ENCODE peak calls at places on chromosomes 7 and 10, in ten cellular contexts. J, H, A, I, O, W, X, T, C and N are unnamed samples.

GRCh38 chr7:158377800-158378623 is 209.6 kb downstream of the PTPRN2 start:
- ATAC-seq in W (no peak), X (no peak), C (no peak), H (no peak), I (peak), A (no peak), T (peak), O (no peak), J (no peak), N (peak)

GRCh38 chr7:19621740-19622139 is 87.1 kb downstream of the POLR1F start:
- ATAC-seq in A (no peak), W (no peak), J (no peak), I (no peak), H (no peak), T (no peak), O (no peak), X (no peak), C (no peak), N (no peak)

GRCh38 chr10:110868981-110869380 is 2.7 kb upstream of the PDCD4 start:
- ATAC-seq in W (no peak), X (no peak), I (no peak), H (no peak), C (no peak), O (no peak), T (no peak), A (no peak), J (no peak), N (no peak)

GRCh38 chr7:31373337-31374289 is 33.1 kb upstream of the NEUROD6 start:
- ATAC-seq in T (peak), C (peak), J (no peak), X (peak), I (peak), O (peak), A (peak), H (no peak), W (peak), N (peak)

GRCh38 chr7:141864765-141865447 is 23.6 kb upstream of the PRSS37 start:
- ATAC-seq in X (no peak), O (no peak), I (no peak), C (no peak), W (no peak), J (no peak), A (no peak), T (peak), H (no peak), N (peak)

GRCh38 chr10:111037868-111038267 is 39.0 kb upstream of the ADRA2A start:
- ATAC-seq in C (no peak), H (no peak), A (no peak), O (no peak), X (no peak), T (no peak), I (peak), W (no peak), J (no peak), N (no peak)

GRCh38 chr7:129095258-129095657 is 40.3 kb upstream of the TNPO3 start:
- ATAC-seq in W (no peak), A (peak), T (no peak), J (no peak), I (no peak), O (no peak), X (no peak), C (no peak), H (no peak), N (no peak)

GRCh38 chr7:39336457-39336856 is 229.7 kb upstream of the YAE1 start:
- ATAC-seq in C (no peak), W (no peak), J (no peak), X (no peak), T (no peak), I (no peak), H (no peak), O (no peak), A (no peak), N (no peak)

GRCh38 chr10:45500304-45500703 is 126.3 kb downstream of the ALOX5 start:
- ATAC-seq in H (no peak), C (no peak), W (no peak), I (no peak), O (no peak), A (no peak), J (no peak), T (no peak), X (no peak), N (no peak)

GRCh38 chr7:142770720-142771352 is at the start of gene PRSS2:
- ATAC-seq in X (no peak), J (no peak), A (no peak), W (no peak), T (no peak), H (no peak), C (no peak), O (no peak), I (no peak), N (no peak)

GRCh38 chr7:67484244-67484751 is 487.7 kb downstream of the TYW1 start:
- ATAC-seq in H (peak), O (peak), T (peak), J (no peak), X (peak), A (peak), C (peak), W (peak), I (peak), N (no peak)

GRCh38 chr7:98617051-98617959 is at the start of gene NPTX2:
- ATAC-seq in H (peak), A (no peak), T (peak), X (peak), C (peak), J (peak), O (peak), I (no peak), W (peak), N (peak)

GRCh38 chr10:24912214-24912613 is 40.2 kb downstream of the PRTFDC1 start:
- ATAC-seq in A (no peak), W (peak), C (peak), H (peak), I (no peak), J (no peak), X (peak), T (peak), O (peak), N (peak)

GRCh38 chr7:49583440-49583839 is 190.0 kb upstream of the VWC2 start:
- ATAC-seq in C (no peak), T (no peak), A (no peak), H (no peak), X (no peak), J (no peak), I (no peak), W (no peak), O (no peak), N (peak)

GRCh38 chr7:75971961-75972763 is 22.2 kb downstream of the TMEM120A start:
- ATAC-seq in W (peak), T (peak), A (no peak), X (peak), H (peak), I (peak), C (peak), J (no peak), O (peak), N (peak)

GRCh38 chr10:72625276-72625607 is 637 bp downstream of the MICU1 start:
- ATAC-seq in C (no peak), H (no peak), X (peak), W (no peak), A (no peak), J (no peak), O (no peak), T (no peak), I (peak), N (no peak)

GRCh38 chr7:148722340-148723165 is 23.9 kb downstream of the CUL1 start:
- ATAC-seq in H (no peak), A (peak), C (peak), O (peak), I (peak), T (no peak), W (peak), X (peak), J (no peak), N (no peak)

GRCh38 chr7:36058020-36058592 is 94.9 kb upstream of the EEPD1 start:
- ATAC-seq in X (no peak), I (peak), J (no peak), H (no peak), W (no peak), C (no peak), A (no peak), O (no peak), T (no peak), N (no peak)

GRCh38 chr10:119310807-119311206 is 103.4 kb downstream of the GRK5 start:
- ATAC-seq in C (no peak), I (no peak), X (no peak), A (no peak), W (no peak), J (no peak), O (no peak), T (no peak), H (no peak), N (no peak)

GRCh38 chr7:101116898-101117297 is 10.0 kb upstream of the SERPINE1 start:
- ATAC-seq in T (no peak), W (no peak), O (no peak), J (no peak), H (no peak), X (no peak), I (no peak), A (no peak), C (no peak), N (no peak)

GRCh38 chr10:119509909-119510451 is 32.5 kb downstream of the RGS10 start:
- ATAC-seq in J (peak), W (peak), T (peak), O (peak), X (peak), C (peak), H (no peak), I (peak), A (no peak), N (peak)

GRCh38 chr7:16062269-16062668 is 359.1 kb downstream of the CRPPA start:
- ATAC-seq in C (peak), O (peak), T (no peak), I (no peak), H (peak), J (no peak), X (peak), A (no peak), W (peak), N (no peak)

GRCh38 chr10:6141296-6142151 is 52.7 kb downstream of the RBM17 start:
- ATAC-seq in T (no peak), O (no peak), X (peak), A (no peak), I (peak), J (peak), H (peak), W (no peak), C (no peak), N (peak)

GRCh38 chr7:74717889-74718288 is 55.9 kb upstream of the NCF1 start:
- ATAC-seq in A (no peak), J (no peak), I (no peak), C (no peak), H (no peak), O (no peak), X (peak), T (no peak), W (no peak), N (no peak)

GRCh38 chr10:98394855-98395440 is 20.0 kb downstream of the PYROXD2 start:
- ATAC-seq in O (no peak), I (no peak), T (no peak), J (no peak), H (no peak), A (no peak), C (no peak), W (no peak), X (no peak), N (no peak)

GRCh38 chr7:159143780-159144755 is 599 bp downstream of the VIPR2 start:
- ATAC-seq in C (peak), T (peak), W (peak), H (peak), X (peak), O (peak), A (peak), J (no peak), I (no peak), N (peak)

GRCh38 chr10:116756277-116756676 is 13.9 kb upstream of the HSPA12A start:
- ATAC-seq in W (peak), I (no peak), T (peak), J (peak), H (peak), X (no peak), O (peak), C (peak), A (no peak), N (no peak)